ENCODE peak calls at places on chromosomes 12 and 14, in four cellular contexts. I is heart right ventricle, A is hepatocyte, Y is stomach. T is an unnamed sample.

GRCh38 chr14:103504991-103505565 is 17.6 kb downstream of the CKB start:
- DNase-seq in I (no peak), A (no peak), Y (no peak), T (peak; percentile 45)

GRCh38 chr12:1365703-1366102 is 228.7 kb downstream of the FBXL14 start:
- DNase-seq in I (no peak), A (no peak), Y (no peak), T (no peak)

GRCh38 chr14:92867246-92867925 is 55.6 kb upstream of the CHGA start:
- DNase-seq in I (no peak), A (no peak), Y (no peak), T (no peak)

GRCh38 chr12:75990189-75990912 is 41.2 kb downstream of the PHLDA1 start:
- DNase-seq in I (no peak), A (peak; percentile 30), Y (no peak), T (no peak)

GRCh38 chr12:6383572-6384498 is at the start of gene LTBR:
- DNase-seq in I (peak; percentile 96), A (peak; percentile 95), Y (peak; percentile 97), T (peak; percentile 98)

GRCh38 chr12:122960193-122960569 is 6.1 kb downstream of the ABCB9 start:
- DNase-seq in I (no peak), A (no peak), Y (no peak), T (no peak)

GRCh38 chr12:88925370-88925915 is 345.2 kb upstream of the KITLG start:
- DNase-seq in I (no peak), A (no peak), Y (no peak), T (peak; percentile 54)

GRCh38 chr12:46246021-46246700 is 22.7 kb downstream of the SLC38A1 start:
- DNase-seq in I (no peak), A (no peak), Y (no peak), T (no peak)

GRCh38 chr12:128531153-128531552 is 264.2 kb downstream of the TMEM132C start:
- DNase-seq in I (no peak), A (peak; percentile 36), Y (no peak), T (no peak)

GRCh38 chr12:3753549-3754284 is 808 bp upstream of the CRACR2A start:
- DNase-seq in I (peak; percentile 35), A (no peak), Y (no peak), T (peak; percentile 38)

GRCh38 chr14:54650331-54651017 is 83.5 kb downstream of the SAMD4A start:
- DNase-seq in I (peak; percentile 50), A (no peak), Y (no peak), T (peak; percentile 84)

GRCh38 chr14:72876021-72876709 is 17.7 kb downstream of the DPF3 start:
- DNase-seq in I (no peak), A (no peak), Y (no peak), T (no peak)

DNA sequence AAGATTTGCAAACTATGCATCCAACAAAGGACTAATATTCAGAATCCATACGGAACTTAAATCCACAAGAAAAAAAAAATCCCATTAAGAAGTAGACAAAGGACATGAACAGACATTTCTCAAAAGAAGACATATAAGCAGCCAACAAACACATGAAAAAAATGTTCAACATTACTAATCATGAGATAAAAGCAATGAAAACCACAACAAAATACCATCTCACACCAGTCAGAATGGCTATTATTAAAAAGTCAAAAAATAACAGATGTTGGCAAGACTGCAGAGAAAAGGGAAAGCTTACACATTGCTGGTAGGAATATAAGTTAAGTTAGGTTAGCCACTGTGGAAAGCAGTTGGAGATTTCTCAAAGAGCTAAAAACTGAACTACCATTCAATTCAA is 16.2 kb downstream of the CDK17 start:
- DNase-seq in I (no peak), A (no peak), Y (no peak), T (peak; percentile 65)
- H3K4me1 ChIP-seq in I (peaks cover 16% of the 10 kb centered on the region), A (no peaks in the 10 kb centered on the region), Y (peaks cover 34% of the 10 kb centered on the region), T (peaks cover 37% of the 10 kb centered on the region)

GRCh38 chr12:25929096-25929637 is 29.3 kb upstream of the RASSF8 start:
- DNase-seq in I (no peak), A (no peak), Y (no peak), T (peak; percentile 74)
- H3K4me1 ChIP-seq in I (no peaks in the 10 kb centered on the region), A (no peaks in the 10 kb centered on the region), Y (no peaks in the 10 kb centered on the region), T (peaks cover 14% of the 10 kb centered on the region)

GRCh38 chr12:69874606-69875005 is 49.6 kb downstream of the MYRFL start:
- DNase-seq in I (no peak), A (no peak), Y (no peak), T (no peak)
- H3K4me1 ChIP-seq in I (no peaks in the 10 kb centered on the region), A (no peaks in the 10 kb centered on the region), Y (peaks cover 6% of the 10 kb centered on the region), T (peaks cover 8% of the 10 kb centered on the region)

DNA sequence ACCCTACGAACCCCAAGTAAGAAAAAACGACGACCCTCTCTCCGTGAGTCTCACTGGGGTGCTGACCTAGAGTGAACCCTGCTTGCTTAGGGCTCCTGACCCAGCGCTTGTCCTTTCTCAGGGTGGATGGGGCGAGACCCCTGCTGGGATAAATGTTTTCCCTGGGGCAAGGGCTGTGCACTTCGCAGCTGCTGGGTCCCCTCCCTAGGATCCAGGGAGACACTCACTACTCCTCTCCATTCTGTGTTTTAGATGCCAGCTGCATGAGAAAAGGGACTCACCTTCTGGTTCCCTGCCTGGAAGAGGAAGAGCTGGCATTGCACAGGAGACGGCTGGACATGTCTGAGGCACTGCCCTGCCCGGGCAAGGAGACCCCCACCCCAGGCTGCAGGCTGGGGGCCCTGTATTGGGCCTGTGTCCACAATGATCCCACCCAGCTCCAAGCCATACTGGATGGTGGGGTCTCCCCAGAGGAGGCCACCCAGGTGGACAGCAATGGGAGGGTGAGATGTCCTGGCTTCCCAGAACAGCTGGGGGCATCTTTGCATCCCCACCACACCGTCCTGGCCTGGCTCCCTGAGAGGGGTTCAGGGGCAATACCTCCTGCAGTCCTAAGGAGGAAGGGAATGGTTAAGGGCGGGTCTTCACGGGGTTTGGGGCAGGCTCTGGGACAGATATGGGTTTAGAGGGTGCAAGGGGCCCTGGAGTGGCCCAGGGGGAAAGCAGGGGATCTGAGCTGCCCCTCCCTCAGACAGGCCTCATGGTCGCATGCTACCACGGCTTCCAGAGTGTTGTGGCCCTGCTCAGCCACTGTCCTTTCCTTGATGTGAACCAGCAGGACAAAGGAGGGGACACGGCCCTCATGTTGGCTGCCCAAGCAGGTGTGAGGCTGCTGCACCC is 663 bp downstream of the ANKRD33 start:
- DNase-seq in I (no peak), A (no peak), Y (no peak), T (no peak)
- H3K4me1 ChIP-seq in I (peaks cover 12% of the 10 kb centered on the region), A (no peaks in the 10 kb centered on the region), Y (peaks cover 31% of the 10 kb centered on the region), T (peaks cover 12% of the 10 kb centered on the region)

GRCh38 chr12:55717397-55718007 is 1.7 kb downstream of the BLOC1S1 start:
- DNase-seq in I (no peak), A (no peak), Y (no peak), T (peak; percentile 74)

GRCh38 chr12:55713721-55714120 is 2.1 kb upstream of the BLOC1S1 start:
- DNase-seq in I (no peak), A (no peak), Y (no peak), T (peak; percentile 93)

GRCh38 chr12:55715833-55716581 is at the start of gene BLOC1S1:
- DNase-seq in I (peak; percentile 91), A (peak; percentile 95), Y (peak; percentile 96), T (peak; percentile 92)

GRCh38 chr12:55716582-55717396 is 943 bp downstream of the BLOC1S1 start:
- DNase-seq in I (no peak), A (peak; percentile 4), Y (no peak), T (peak; percentile 49)

GRCh38 chr12:55715169-55715764 is 579 bp upstream of the BLOC1S1 start:
- DNase-seq in I (no peak), A (no peak), Y (no peak), T (no peak)
- H3K4me1 ChIP-seq in I (peaks cover 58% of the 10 kb centered on the region), A (peaks cover 25% of the 10 kb centered on the region), Y (peaks cover 65% of the 10 kb centered on the region), T (peaks cover 63% of the 10 kb centered on the region)

GRCh38 chr14:67270354-67270753 is 29.1 kb downstream of the PALS1 start:
- DNase-seq in I (no peak), A (no peak), Y (no peak), T (peak; percentile 45)

GRCh38 chr14:67269338-67270060 is 28.3 kb downstream of the PALS1 start:
- DNase-seq in I (no peak), A (peak; percentile 38), Y (no peak), T (peak; percentile 88)

GRCh38 chr14:67270933-67271332 is 29.7 kb downstream of the PALS1 start:
- DNase-seq in I (no peak), A (no peak), Y (no peak), T (no peak)

GRCh38 chr14:67267929-67268328 is 26.7 kb downstream of the PALS1 start:
- DNase-seq in I (no peak), A (no peak), Y (no peak), T (no peak)

DNA sequence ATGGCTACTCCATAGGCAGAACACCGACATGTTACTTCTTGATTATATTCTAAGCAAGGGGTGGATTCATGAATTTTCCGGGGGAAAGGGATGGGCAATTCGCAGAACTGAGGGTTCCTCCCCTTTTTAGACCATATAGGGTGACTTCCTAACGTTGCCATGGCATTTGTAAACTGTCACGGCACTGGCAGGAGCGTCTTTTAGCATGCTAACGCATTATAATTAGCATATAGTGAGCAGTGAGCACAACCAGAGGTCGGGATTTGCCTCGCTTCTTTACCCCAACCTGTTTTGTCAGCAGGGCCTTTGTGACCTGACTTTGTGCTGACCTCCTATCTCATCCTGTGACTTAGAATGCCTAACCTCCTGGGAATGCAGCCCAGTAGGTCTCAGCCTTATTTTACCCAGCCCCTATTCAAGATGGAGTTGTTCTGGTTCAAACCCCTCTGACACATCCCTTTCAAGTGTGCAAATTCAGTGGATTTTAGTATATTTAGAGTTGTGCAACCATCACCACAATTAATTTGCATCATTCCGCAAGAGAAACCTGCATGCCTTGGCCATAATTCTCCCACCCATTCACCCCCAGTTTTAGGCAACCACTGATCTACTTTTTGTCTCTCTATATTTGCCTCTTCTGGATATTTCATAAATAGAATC is 27.4 kb downstream of the PALS1 start:
- DNase-seq in I (no peak), A (peak; percentile 6), Y (no peak), T (no peak)
- H3K4me1 ChIP-seq in I (peaks cover 28% of the 10 kb centered on the region), A (peaks cover 26% of the 10 kb centered on the region), Y (peaks cover 73% of the 10 kb centered on the region), T (peaks cover 40% of the 10 kb centered on the region)

GRCh38 chr12:31300783-31301182 is 25.2 kb downstream of the SINHCAF start:
- DNase-seq in I (no peak), A (no peak), Y (no peak), T (no peak)

GRCh38 chr12:31301311-31301710 is 24.6 kb downstream of the SINHCAF start:
- DNase-seq in I (no peak), A (no peak), Y (no peak), T (no peak)

GRCh38 chr12:31298510-31298904 is 27.4 kb downstream of the SINHCAF start:
- DNase-seq in I (no peak), A (no peak), Y (no peak), T (no peak)

GRCh38 chr12:31297572-31298509 is 28.1 kb downstream of the SINHCAF start:
- DNase-seq in I (no peak), A (no peak), Y (no peak), T (no peak)

DNA sequence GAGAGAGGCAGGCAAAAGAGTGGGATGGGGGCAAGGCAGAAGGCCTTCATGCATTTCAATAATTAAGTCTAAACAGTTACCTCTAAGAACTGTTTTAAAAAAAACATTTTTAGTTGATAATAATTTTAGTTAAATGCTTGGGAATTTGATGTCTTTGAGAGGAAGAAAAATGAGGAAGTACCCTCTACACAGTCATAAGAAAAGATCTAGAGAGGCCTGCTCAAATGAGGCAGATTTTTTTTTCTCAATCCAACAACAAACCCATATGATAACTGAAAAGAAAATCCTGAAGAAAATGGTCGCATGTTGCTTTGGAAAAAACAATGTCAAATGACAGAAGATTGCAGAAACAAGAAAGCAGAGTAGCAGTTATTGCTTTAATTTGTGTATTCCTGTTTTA is 25.6 kb downstream of the SINHCAF start:
- DNase-seq in I (no peak), A (no peak), Y (no peak), T (no peak)
- H3K4me1 ChIP-seq in I (no peaks in the 10 kb centered on the region), A (peaks cover 4% of the 10 kb centered on the region), Y (no peaks in the 10 kb centered on the region), T (no peaks in the 10 kb centered on the region)